ENCODE peak calls at places on chromosomes 1 and 21, in five cellular contexts. W is A172, U is Daoy, I is HCT116, E is mucosa of descending colon. C is an unnamed sample.
A peak's percentile ranks its signal among the peaks of the same experiment; 100 is the strongest.

GRCh38 chr1:217403321-217403720 is 227.6 kb downstream of the GPATCH2 start:
- DNase-seq in W (no peak), U (no peak), I (no peak), E (no peak), C (no peak)

GRCh38 chr1:1291611-1292441 is 11.6 kb downstream of the SCNN1D start:
- DNase-seq in W (no peak), U (peak; percentile 87), I (no peak), E (peak; percentile 88), C (no peak)

GRCh38 chr1:19410393-19410792 is 74.9 kb downstream of the CAPZB start:
- DNase-seq in W (no peak), U (no peak), I (no peak), E (no peak), C (no peak)

GRCh38 chr1:9280015-9280860 is 12.5 kb upstream of the SPSB1 start:
- DNase-seq in W (peak; percentile 84), U (peak; percentile 96), I (peak; percentile 67), E (peak; percentile 56), C (no peak)

GRCh38 chr1:7572654-7573152 is 198.4 kb upstream of the VAMP3 start:
- DNase-seq in W (peak; percentile 38), U (no peak), I (no peak), E (peak; percentile 81), C (no peak)

GRCh38 chr21:43726686-43727570 is 8.0 kb downstream of the PDXK start:
- DNase-seq in W (peak; percentile 76), U (no peak), I (no peak), E (no peak), C (peak; percentile 46)

GRCh38 chr1:211991695-211992094 is 43.7 kb downstream of the INTS7 start:
- DNase-seq in W (no peak), U (no peak), I (no peak), E (no peak), C (no peak)

GRCh38 chr1:22584970-22585369 is 21.7 kb downstream of the EPHA8 start:
- DNase-seq in W (no peak), U (no peak), I (no peak), E (no peak), C (no peak)

GRCh38 chr1:182754915-182755314 is 34.7 kb upstream of the NPL start:
- DNase-seq in W (no peak), U (no peak), I (no peak), E (no peak), C (no peak)

GRCh38 chr1:227841141-227841540 is 25.7 kb downstream of the PRSS38 start:
- DNase-seq in W (no peak), U (no peak), I (no peak), E (no peak), C (no peak)

GRCh38 chr1:4367230-4367629 is 287.2 kb upstream of the AJAP1 start:
- DNase-seq in W (no peak), U (no peak), I (no peak), E (no peak), C (no peak)

GRCh38 chr21:43890042-43890441 is 25.0 kb downstream of the AGPAT3 start:
- DNase-seq in W (no peak), U (no peak), I (no peak), E (no peak), C (no peak)

GRCh38 chr1:160773088-160773487 is 22.9 kb upstream of the LY9 start:
- DNase-seq in W (no peak), U (no peak), I (no peak), E (no peak), C (no peak)

GRCh38 chr1:88892146-88892877 is 945 bp upstream of the GTF2B start:
- DNase-seq in W (peak; percentile 88), U (peak; percentile 35), I (peak; percentile 89), E (no peak), C (no peak)

GRCh38 chr1:55943012-55943411 is 636.4 kb downstream of the PLPP3 start:
- DNase-seq in W (no peak), U (no peak), I (no peak), E (no peak), C (no peak)

GRCh38 chr1:96820111-96820510 is 98.5 kb downstream of the PTBP2 start:
- DNase-seq in W (no peak), U (no peak), I (no peak), E (no peak), C (no peak)

GRCh38 chr1:92367496-92367895 is 68.6 kb downstream of the RPAP2 start:
- DNase-seq in W (no peak), U (no peak), I (no peak), E (no peak), C (no peak)

GRCh38 chr21:41973427-41973831 is 19.6 kb upstream of the C2CD2 start:
- DNase-seq in W (no peak), U (no peak), I (no peak), E (peak; percentile 72), C (no peak)

GRCh38 chr1:26161408-26162219 is 2.7 kb downstream of the FAM110D start:
- DNase-seq in W (no peak), U (peak; percentile 76), I (no peak), E (peak; percentile 43), C (no peak)

GRCh38 chr1:39132505-39133339 is 71.8 kb upstream of the MACF1 start:
- DNase-seq in W (peak; percentile 71), U (peak; percentile 48), I (peak; percentile 44), E (peak; percentile 75), C (no peak)

GRCh38 chr1:44025816-44026215 is 5.4 kb downstream of the SLC6A9 start:
- DNase-seq in W (no peak), U (no peak), I (no peak), E (peak; percentile 76), C (no peak)

GRCh38 chr21:38945536-38946245 is 140.0 kb downstream of the ETS2 start:
- DNase-seq in W (peak; percentile 62), U (peak; percentile 27), I (no peak), E (no peak), C (no peak)

GRCh38 chr1:64215576-64215975 is 12.2 kb downstream of the UBE2U start:
- DNase-seq in W (no peak), U (peak; percentile 29), I (no peak), E (no peak), C (no peak)

GRCh38 chr1:227808566-227808965 is 6.9 kb upstream of the PRSS38 start:
- DNase-seq in W (peak; percentile 72), U (no peak), I (no peak), E (no peak), C (no peak)

GRCh38 chr1:22089787-22090186 is 37.3 kb downstream of the CDC42 start:
- DNase-seq in W (no peak), U (no peak), I (no peak), E (no peak), C (no peak)

C was measured in C1 segment of cervical spinal cord.